ENCODE peak calls at places on chromosome 13, in seven cellular contexts. Z is H7; H is OCI-LY7; N is cardiac fibroblast; V is fibroblast of villous mesenchyme; I is GM12865; G is effector memory CD4-positive, alpha-beta T cell. Q is an unnamed sample.

GRCh38 chr13:101262306-101262705 is 154.0 kb downstream of the NALCN start:
- DNase-seq in I (peak; percentile 31), Z (no peak), G (no peak), H (no peak), N (no peak), V (no peak), Q (no peak)

GRCh38 chr13:25171517-25172302 is at the start of gene AMER2:
- DNase-seq in Z (peak; percentile 66), N (peak; percentile 23), G (no peak), I (peak; percentile 22), V (peak; percentile 17), H (no peak), Q (peak; percentile 4)

GRCh38 chr13:84192125-84192524 is 309.9 kb upstream of the SLITRK1 start:
- DNase-seq in H (no peak), N (peak; percentile 58), V (no peak), Z (no peak), I (no peak), G (no peak), Q (peak; percentile 87)

GRCh38 chr13:91778123-91778522 is 379.7 kb downstream of the GPC5 start:
- DNase-seq in N (no peak), H (no peak), Z (no peak), I (no peak), V (no peak), G (no peak), Q (no peak)

GRCh38 chr13:104086759-104087158 is 1020.5 kb upstream of the SLC10A2 start:
- DNase-seq in H (no peak), N (peak; percentile 58), G (no peak), I (no peak), V (peak; percentile 55), Z (no peak), Q (no peak)

GRCh38 chr13:110690516-110690915 is 15.4 kb downstream of the CARS2 start:
- DNase-seq in H (no peak), V (no peak), Z (no peak), G (no peak), N (no peak), I (no peak), Q (no peak)

GRCh38 chr13:42369071-42369795 is 97.3 kb downstream of the AKAP11 start:
- DNase-seq in H (no peak), V (no peak), I (peak; percentile 83), Z (no peak), G (no peak), N (no peak), Q (no peak)

GRCh38 chr13:93224545-93224944 is 2.1 kb upstream of the GPC6 start:
- DNase-seq in Z (peak; percentile 56), I (no peak), N (peak; percentile 60), H (no peak), V (peak; percentile 63), G (no peak), Q (peak; percentile 84)

GRCh38 chr13:98825659-98826058 is 73.2 kb upstream of the SLC15A1 start:
- DNase-seq in G (no peak), N (peak; percentile 31), V (no peak), H (peak; percentile 2), Z (peak; percentile 66), I (no peak), Q (no peak)

GRCh38 chr13:45269204-45269603 is 68.4 kb upstream of the KCTD4 start:
- DNase-seq in V (no peak), G (no peak), I (no peak), N (peak; percentile 27), Z (peak; percentile 46), H (no peak), Q (peak; percentile 33)

GRCh38 chr13:42422681-42423080 is 150.7 kb downstream of the AKAP11 start:
- DNase-seq in G (no peak), V (no peak), Z (no peak), I (no peak), H (no peak), N (no peak), Q (no peak)

GRCh38 chr13:99185606-99186005 is 15.0 kb upstream of the UBAC2 start:
- DNase-seq in N (no peak), Z (no peak), H (no peak), I (no peak), G (no peak), V (no peak), Q (no peak)

GRCh38 chr13:94009696-94010095 is 469.8 kb downstream of the DCT start:
- DNase-seq in Z (no peak), G (no peak), I (no peak), H (no peak), V (peak; percentile 27), N (peak; percentile 65), Q (peak; percentile 69)

GRCh38 chr13:99311748-99312492 is 4.7 kb upstream of the GPR183 start:
- DNase-seq in N (no peak), I (no peak), H (no peak), Z (no peak), G (no peak), V (peak; percentile 73), Q (no peak)

GRCh38 chr13:60583196-60583908 is 186.3 kb downstream of the TDRD3 start:
- DNase-seq in Z (peak; percentile 66), V (peak; percentile 69), G (no peak), N (peak; percentile 78), I (no peak), H (no peak), Q (peak; percentile 89)

GRCh38 chr13:60584976-60585375 is 188.0 kb downstream of the TDRD3 start:
- DNase-seq in Z (peak; percentile 30), V (no peak), H (no peak), I (no peak), G (no peak), N (peak; percentile 51), Q (no peak)

GRCh38 chr13:60583911-60584753 is 187.1 kb downstream of the TDRD3 start:
- DNase-seq in N (peak; percentile 72), G (no peak), Z (peak; percentile 51), V (peak; percentile 73), I (peak; percentile 5), H (no peak), Q (peak; percentile 84)
- H3K4me3 ChIP-seq in N (no peak overlapping the region), G (no peak overlapping the region), Z (no peak overlapping the region), V (no peak overlapping the region), I (no peak overlapping the region), H (no peak overlapping the region), Q (peak overlapping the region; percentile 40)

DNA sequence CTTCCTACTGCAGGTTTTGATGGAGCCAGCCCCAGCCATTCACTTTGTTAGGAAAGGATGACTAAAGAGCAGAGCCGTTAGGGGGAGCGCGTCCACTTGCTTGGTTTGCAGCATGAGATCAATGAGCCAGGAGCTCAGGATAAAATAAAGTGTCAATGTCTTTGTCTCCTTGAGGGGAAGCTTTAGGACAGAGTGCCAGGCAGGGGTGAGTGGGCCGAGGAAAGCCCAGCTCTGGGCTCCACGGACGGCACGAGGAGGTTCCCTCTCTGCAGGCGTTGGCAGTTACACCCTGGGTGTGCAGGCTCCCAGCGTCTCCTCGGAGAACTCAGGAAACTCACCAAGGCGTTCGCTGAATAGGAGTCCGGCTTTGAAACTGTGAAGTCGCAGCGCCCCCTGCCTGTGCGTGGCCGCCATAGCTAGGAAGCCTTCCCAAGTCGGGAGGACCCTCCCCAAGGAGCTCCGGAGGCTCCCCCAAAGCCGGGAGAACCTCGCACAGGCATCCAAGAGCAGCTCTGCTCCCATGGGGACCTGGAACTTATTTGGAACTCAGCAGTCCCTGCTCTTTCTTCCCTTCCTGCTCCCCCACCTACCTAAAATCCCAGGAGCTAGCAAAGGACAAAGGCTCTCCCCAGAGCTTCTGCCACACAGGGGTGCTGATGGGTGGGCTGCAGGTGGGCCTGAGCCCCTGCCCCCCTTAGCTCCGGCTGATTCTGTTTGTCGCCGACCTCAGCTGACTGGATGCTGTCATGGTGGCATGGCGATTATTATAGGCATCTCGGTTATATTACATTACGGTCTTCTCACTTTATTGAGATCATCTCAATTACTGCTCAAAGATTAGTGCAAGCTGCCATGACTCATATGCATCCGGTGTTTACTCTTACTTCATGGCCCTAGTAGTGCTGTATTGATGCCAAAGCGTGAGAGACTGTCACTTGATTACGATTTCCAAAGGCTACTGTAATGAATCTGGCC is 34.4 kb downstream of the GSX1 start:
- DNase-seq in V (peak; percentile 84), Z (peak; percentile 94), N (peak; percentile 88), G (peak; percentile 54), I (peak; percentile 77), H (peak; percentile 79), Q (peak; percentile 81)
- H3K4me3 ChIP-seq in V (peak overlapping the region; percentile 34), Z (peak overlapping the region; percentile 29), N (peak overlapping the region; percentile 41), G (no peak overlapping the region), I (no peak overlapping the region), H (peak overlapping the region; percentile 42), Q (peak overlapping the region; percentile 41)

GRCh38 chr13:30685987-30686386 is 49.4 kb upstream of the ALOX5AP start:
- DNase-seq in N (no peak), I (no peak), V (no peak), Z (no peak), H (no peak), G (no peak), Q (no peak)

GRCh38 chr13:30685320-30685859 is 50.0 kb upstream of the ALOX5AP start:
- DNase-seq in Z (no peak), G (no peak), N (no peak), V (no peak), H (no peak), I (no peak), Q (no peak)

GRCh38 chr13:30690282-30691188 is 44.8 kb upstream of the ALOX5AP start:
- DNase-seq in Z (no peak), V (peak; percentile 98), I (peak; percentile 63), H (peak; percentile 73), G (no peak), N (peak; percentile 96), Q (peak; percentile 97)

GRCh38 chr13:30692108-30692507 is 43.2 kb upstream of the ALOX5AP start:
- DNase-seq in Z (no peak), V (no peak), N (no peak), H (no peak), G (no peak), I (no peak), Q (no peak)

DNA sequence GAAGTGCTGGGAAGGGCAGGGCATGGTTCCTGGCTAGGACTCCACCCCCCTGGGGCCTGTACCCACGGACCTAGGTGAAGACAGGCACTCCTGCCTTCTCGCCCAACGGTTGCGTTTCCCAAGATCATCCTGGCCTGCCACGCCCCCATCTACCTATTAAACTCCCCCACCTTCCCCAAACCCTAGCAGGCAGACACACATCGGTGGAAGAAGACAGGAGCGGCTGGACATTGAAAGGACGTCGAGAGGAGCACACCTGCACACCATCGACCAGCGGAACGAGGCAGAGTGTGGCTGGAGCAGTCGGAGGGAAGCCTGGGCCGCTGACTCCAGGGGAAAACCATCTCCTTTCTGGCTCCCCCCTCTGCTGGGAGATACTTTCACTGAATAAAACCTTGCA is 45.6 kb upstream of the ALOX5AP start:
- DNase-seq in G (no peak), I (no peak), N (no peak), H (no peak), V (no peak), Z (no peak), Q (no peak)
- H3K4me3 ChIP-seq in G (peak overlapping the region; percentile 19), I (no peak overlapping the region), N (peak overlapping the region; percentile 57), H (peak overlapping the region; percentile 63), V (no peak overlapping the region), Z (no peak overlapping the region), Q (peak overlapping the region; percentile 77)

DNA sequence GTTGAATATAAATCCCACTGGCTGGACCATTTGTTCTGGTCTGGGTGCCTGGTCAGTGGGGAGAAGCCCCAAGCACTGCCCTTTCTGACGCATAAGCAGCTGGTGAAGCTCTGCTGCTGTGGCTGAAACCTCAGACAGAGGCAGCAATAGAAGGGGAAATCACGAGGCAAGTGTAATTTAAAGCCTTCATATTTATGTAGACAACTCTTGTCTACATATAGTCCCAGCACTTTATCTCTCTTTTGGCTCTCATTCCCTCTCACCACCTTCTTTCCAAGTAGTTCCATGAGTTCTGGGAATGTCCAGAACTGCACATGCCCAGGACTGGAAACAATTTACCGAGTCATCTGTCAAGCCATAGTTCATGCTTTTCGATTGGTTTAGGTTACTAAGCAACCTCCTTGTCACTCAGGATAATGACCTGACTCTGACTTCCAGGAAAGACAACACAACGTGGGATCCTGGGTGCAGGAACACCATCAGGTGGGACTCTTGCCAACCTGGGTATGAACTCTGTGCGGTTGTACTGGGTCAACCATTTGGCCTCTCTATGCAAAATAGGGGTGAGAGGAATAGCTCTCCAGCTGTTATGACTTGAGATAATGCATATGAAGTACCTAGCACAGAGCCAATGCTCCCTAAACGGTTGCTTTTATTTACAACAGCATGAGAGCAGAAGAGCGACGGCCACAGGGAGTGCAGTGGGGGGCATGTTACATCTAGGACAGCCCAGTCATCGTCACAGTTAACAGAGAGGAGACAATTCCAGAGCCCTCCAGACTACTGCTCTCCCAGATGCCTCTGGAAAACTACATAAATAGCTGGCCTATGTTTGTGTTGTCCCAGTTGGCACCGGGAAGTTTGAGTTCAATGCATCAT is 321.9 kb downstream of the FOXO1 start:
- DNase-seq in Z (no peak), V (peak; percentile 47), N (peak; percentile 91), I (peak; percentile 60), G (no peak), H (peak; percentile 13), Q (no peak)
- H3K4me3 ChIP-seq in Z (no peak overlapping the region), V (no peak overlapping the region), N (no peak overlapping the region), I (no peak overlapping the region), G (no peak overlapping the region), H (no peak overlapping the region), Q (no peak overlapping the region)